ENCODE peak calls at places on chromosomes 2 and 18, in six cellular contexts. C is H9, J is mesenchymal stem cell, X is neuronal stem cell, S is IMR-90, B is mesendoderm. G is an unnamed sample.

GRCh38 chr2:55761024-55761423 is 67.4 kb upstream of the PNPT1 start:
- DNase-seq in C (no peak), J (peak; percentile 41), X (no peak), S (peak; percentile 41), B (no peak), G (no peak)

GRCh38 chr2:16101196-16101595 is 160.8 kb downstream of the MYCN start:
- DNase-seq in C (no peak), J (no peak), X (no peak), S (no peak), B (no peak), G (no peak)

GRCh38 chr2:43605851-43606250 is 10.0 kb upstream of the THADA start:
- DNase-seq in C (no peak), J (peak; percentile 5), X (no peak), S (peak; percentile 23), B (no peak), G (no peak)

GRCh38 chr2:196427996-196428634 is 211.4 kb upstream of the CCDC150 start:
- DNase-seq in C (no peak), J (no peak), X (no peak), S (no peak), B (no peak), G (no peak)

GRCh38 chr2:217477583-217477982 is 525.2 kb downstream of the TNS1 start:
- DNase-seq in C (peak; percentile 33), J (no peak), X (no peak), S (no peak), B (peak; percentile 42), G (no peak)

GRCh38 chr2:191635333-191636234 is 42.4 kb upstream of the NABP1 start:
- DNase-seq in C (no peak), J (peak; percentile 66), X (no peak), S (peak; percentile 84), B (peak; percentile 30), G (peak; percentile 73)

GRCh38 chr2:9266711-9267110 is 60.1 kb downstream of the ASAP2 start:
- DNase-seq in C (no peak), J (peak; percentile 62), X (no peak), S (no peak), B (no peak), G (no peak)

GRCh38 chr2:216034065-216034464 is 20.7 kb upstream of the MREG start:
- DNase-seq in C (peak; percentile 79), J (peak; percentile 66), X (peak; percentile 65), S (peak; percentile 77), B (peak; percentile 78), G (peak; percentile 64)

GRCh38 chr18:47594621-47595086 is 335.8 kb downstream of the SMAD2 start:
- DNase-seq in C (no peak), J (no peak), X (no peak), S (no peak), B (no peak), G (peak; percentile 36)

GRCh38 chr2:228681979-228682378 is 500.5 kb upstream of the SPHKAP start:
- DNase-seq in C (no peak), J (no peak), X (no peak), S (no peak), B (no peak), G (no peak)

GRCh38 chr2:37324786-37325624 is at the start of gene PRKD3:
- DNase-seq in C (peak; percentile 80), J (peak; percentile 70), X (no peak), S (peak; percentile 39), B (peak; percentile 72), G (peak; percentile 86)
- H3K4ac ChIP-seq in C (no peak within 1 kb of the TSS), J (peak within 1 kb of the TSS; percentile 91), X (no peak within 1 kb of the TSS), S (peak within 1 kb of the TSS; percentile 76), B (peak within 1 kb of the TSS; percentile 90), G (peak within 1 kb of the TSS; percentile 10)

DNA sequence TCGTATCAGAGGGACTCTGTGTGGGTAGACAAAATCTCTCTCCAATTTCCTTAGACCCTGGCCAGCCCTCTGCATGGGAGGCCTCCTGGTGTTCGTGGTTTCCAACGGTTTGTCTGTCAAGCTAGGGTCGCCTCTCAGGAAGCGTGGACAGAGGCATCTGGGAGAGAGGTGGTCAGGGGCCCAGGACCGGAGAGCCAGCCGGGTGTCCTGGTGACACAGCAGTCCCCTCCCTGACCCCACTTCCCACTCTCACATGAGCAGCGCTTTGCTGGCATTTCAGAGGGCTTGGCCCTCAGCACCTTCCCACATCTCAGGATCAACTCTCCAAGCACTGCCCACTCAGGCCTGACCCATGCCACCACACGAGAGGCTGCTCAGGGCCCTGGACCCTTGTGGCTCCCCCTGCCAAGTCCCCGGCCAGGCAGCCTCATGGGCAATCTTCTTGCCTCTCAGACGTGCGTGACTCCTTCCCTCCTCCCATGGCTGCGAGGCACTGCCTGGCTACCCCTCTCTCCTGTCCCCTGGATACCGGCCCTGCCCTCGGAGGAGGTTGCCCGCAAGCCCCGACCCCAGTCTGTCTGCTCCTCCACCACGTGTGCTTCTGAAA is 267.9 kb downstream of the NDUFA10 start:
- DNase-seq in C (no peak), J (no peak), X (no peak), S (no peak), B (no peak), G (no peak)
- H3K4ac ChIP-seq in C (no peak overlapping the region), J (no peak overlapping the region), X (no peak overlapping the region), S (no peak overlapping the region), B (no peak overlapping the region), G (no peak overlapping the region)

GRCh38 chr2:84960157-84960506 is 10.8 kb upstream of the KCMF1 start:
- DNase-seq in C (no peak), J (no peak), X (no peak), S (no peak), B (no peak), G (no peak)
- H3K4ac ChIP-seq in C (no peak overlapping the region), J (no peak overlapping the region), X (no peak overlapping the region), S (peak overlapping the region; percentile 76), B (no peak overlapping the region), G (no peak overlapping the region)

DNA sequence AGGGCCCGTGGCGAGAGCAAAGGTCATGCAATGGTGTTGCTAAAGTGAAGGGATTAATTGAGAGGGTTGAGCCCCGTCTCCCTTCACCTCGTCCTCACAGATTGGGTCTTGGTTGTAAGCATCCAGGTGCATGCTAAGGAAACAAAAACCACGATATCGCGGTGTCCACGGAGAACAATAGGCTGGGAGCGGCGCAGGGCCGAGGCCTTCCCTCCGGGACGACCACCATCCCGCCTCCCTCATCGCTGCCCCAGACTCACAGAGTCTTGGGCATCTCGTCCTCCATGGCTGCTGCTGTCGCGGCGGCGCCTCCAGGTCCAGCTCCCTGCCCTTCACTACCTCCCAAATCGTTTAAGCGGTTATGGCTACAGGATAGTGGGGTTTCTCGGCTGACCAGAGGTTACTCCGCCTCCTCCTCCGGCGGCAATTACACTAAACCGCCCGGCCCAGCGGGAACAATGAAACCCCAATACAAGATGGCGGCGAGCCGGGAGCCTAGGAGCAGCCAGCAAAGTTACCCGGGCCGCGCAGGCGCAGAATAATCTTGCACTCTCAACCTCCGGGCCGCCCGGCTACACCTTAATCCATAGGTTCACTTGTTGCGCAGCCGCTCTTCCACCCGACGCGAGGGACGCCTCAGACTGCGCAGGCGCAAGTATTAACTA is at the start of gene TIA1:
- DNase-seq in C (peak; percentile 98), J (peak; percentile 98), X (peak; percentile 99), S (peak; percentile 97), B (peak; percentile 99), G (peak; percentile 100)
- H3K4ac ChIP-seq in C (peak within 1 kb of the TSS; percentile 97), J (peak within 1 kb of the TSS; percentile 79), X (peak within 1 kb of the TSS; percentile 28), S (peak within 1 kb of the TSS; percentile 97), B (peak within 1 kb of the TSS; percentile 82), G (peak within 1 kb of the TSS; percentile 93)

DNA sequence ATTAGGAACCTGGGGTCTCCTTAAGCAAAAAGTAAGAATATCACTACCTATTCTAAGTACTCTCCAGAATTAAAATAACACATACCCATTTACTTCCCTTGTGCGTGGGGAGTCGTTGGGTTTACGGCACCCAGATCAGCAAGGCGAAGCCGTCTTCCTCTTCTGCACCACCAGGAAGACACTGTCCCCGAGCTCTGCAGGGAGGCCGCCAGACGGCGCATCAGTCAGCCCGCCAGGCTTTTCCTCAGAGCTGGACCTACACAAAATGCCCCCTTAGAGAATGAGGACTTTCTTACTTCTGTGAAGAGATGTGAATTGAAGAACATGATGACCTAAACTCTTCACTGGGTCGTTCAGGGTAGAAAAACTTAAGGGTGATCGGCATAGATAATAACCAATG is 526.5 kb downstream of the GALR1 start:
- DNase-seq in C (no peak), J (no peak), X (no peak), S (no peak), B (no peak), G (no peak)
- H3K4ac ChIP-seq in C (no peak overlapping the region), J (no peak overlapping the region), X (no peak overlapping the region), S (no peak overlapping the region), B (no peak overlapping the region), G (no peak overlapping the region)

GRCh38 chr2:3652896-3653625 is 4.9 kb upstream of the ALLC start:
- DNase-seq in C (no peak), J (no peak), X (no peak), S (no peak), B (no peak), G (no peak)

GRCh38 chr2:3654031-3654430 is 4.0 kb upstream of the ALLC start:
- DNase-seq in C (no peak), J (no peak), X (no peak), S (no peak), B (no peak), G (no peak)

GRCh38 chr2:3649581-3649980 is 8.4 kb upstream of the ALLC start:
- DNase-seq in C (no peak), J (no peak), X (no peak), S (no peak), B (no peak), G (no peak)

GRCh38 chr2:3650140-3650944 is 7.7 kb upstream of the ALLC start:
- DNase-seq in C (no peak), J (no peak), X (peak; percentile 18), S (no peak), B (no peak), G (no peak)

GRCh38 chr2:3651686-3652516 is 6.1 kb upstream of the ALLC start:
- DNase-seq in C (peak; percentile 92), J (peak; percentile 58), X (peak; percentile 86), S (no peak), B (peak; percentile 87), G (peak; percentile 8)
- H3K4ac ChIP-seq in C (no peak overlapping the region), J (peak overlapping the region; percentile 48), X (peak overlapping the region; percentile 84), S (peak overlapping the region; percentile 75), B (no peak overlapping the region), G (no peak overlapping the region)

GRCh38 chr2:199279146-199279545 is 178.6 kb downstream of the SATB2 start:
- DNase-seq in C (no peak), J (no peak), X (no peak), S (no peak), B (no peak), G (no peak)

GRCh38 chr2:199278099-199278498 is 179.6 kb downstream of the SATB2 start:
- DNase-seq in C (no peak), J (no peak), X (no peak), S (peak; percentile 58), B (peak; percentile 33), G (no peak)

DNA sequence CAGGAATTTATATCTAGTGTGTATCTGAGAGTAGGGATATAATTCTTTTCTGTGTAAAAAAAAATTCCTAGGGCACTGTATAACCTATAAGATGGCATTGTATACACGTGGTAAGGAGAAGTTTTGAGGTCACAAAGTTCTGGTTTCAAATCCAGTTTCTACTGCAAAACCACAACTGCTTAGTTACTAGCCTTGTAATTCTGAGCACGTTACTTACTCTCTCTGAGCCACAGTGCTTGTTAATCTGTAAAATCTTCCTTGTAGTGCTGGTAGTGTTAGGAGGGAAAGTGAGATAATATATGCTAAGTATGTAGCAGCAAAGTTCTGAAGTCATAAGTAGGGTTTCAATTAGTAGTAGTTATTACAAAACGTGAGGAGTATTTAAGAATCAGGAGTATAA is 175.4 kb downstream of the SATB2 start:
- DNase-seq in C (no peak), J (no peak), X (no peak), S (no peak), B (no peak), G (peak; percentile 9)
- H3K4ac ChIP-seq in C (no peak overlapping the region), J (no peak overlapping the region), X (no peak overlapping the region), S (no peak overlapping the region), B (no peak overlapping the region), G (no peak overlapping the region)

G was measured in trophoblast cell.